ENCODE peak calls at places on chromosomes 13 and 19, in five cellular contexts. A is GM12878, P is K562, Y is HepG2, W is H1. C is an unnamed sample.

GRCh38 chr19:49772850-49773432 is 6.1 kb downstream of the AP2A1 start:
- DNase-seq in A (no peak), P (no peak), Y (no peak), W (no peak), C (no peak)

GRCh38 chr19:690203-690602 is 5.0 kb downstream of the PRSS57 start:
- DNase-seq in A (no peak), P (no peak), Y (no peak), W (no peak), C (no peak)

GRCh38 chr13:93145199-93145598 is 81.4 kb upstream of the GPC6 start:
- DNase-seq in A (no peak), P (no peak), Y (no peak), W (no peak), C (no peak)

GRCh38 chr19:30739394-30739793 is 367.2 kb downstream of the ZNF536 start:
- DNase-seq in A (no peak), P (no peak), Y (no peak), W (no peak), C (no peak)

GRCh38 chr13:51733656-51734334 is 70.2 kb downstream of the DHRS12 start:
- DNase-seq in A (no peak), P (no peak), Y (no peak), W (no peak), C (no peak)

GRCh38 chr19:17351815-17352435 is 14.6 kb downstream of the GTPBP3 start:
- DNase-seq in A (no peak), P (peak), Y (no peak), W (no peak), C (no peak)

GRCh38 chr19:406999-407491 is 1.9 kb downstream of the C2CD4C start:
- DNase-seq in A (no peak), P (peak), Y (no peak), W (peak), C (no peak)

GRCh38 chr19:17902701-17903100 is 30.1 kb upstream of the CCDC124 start:
- DNase-seq in A (no peak), P (no peak), Y (no peak), W (no peak), C (no peak)

GRCh38 chr13:80084086-80084676 is 256.7 kb downstream of the SPRY2 start:
- DNase-seq in A (no peak), P (no peak), Y (no peak), W (no peak), C (no peak)

GRCh38 chr13:114100446-114101320 is 31.7 kb downstream of the RASA3 start:
- DNase-seq in A (no peak), P (no peak), Y (no peak), W (no peak), C (peak)

GRCh38 chr13:97307882-97308624 is 85.9 kb downstream of the MBNL2 start:
- DNase-seq in A (no peak), P (no peak), Y (peak), W (no peak), C (no peak)

GRCh38 chr13:94228781-94229180 is 250.7 kb downstream of the DCT start:
- DNase-seq in A (no peak), P (no peak), Y (no peak), W (no peak), C (no peak)

GRCh38 chr19:36259211-36259610 is 44.3 kb downstream of the ZNF146 start:
- DNase-seq in A (no peak), P (no peak), Y (no peak), W (no peak), C (no peak)

GRCh38 chr13:37076818-37077217 is 17.3 kb upstream of the SUPT20H start:
- DNase-seq in A (no peak), P (no peak), Y (no peak), W (no peak), C (no peak)

GRCh38 chr19:926595-927043 is 784 bp downstream of the ARID3A start:
- DNase-seq in A (no peak), P (no peak), Y (no peak), W (no peak), C (no peak)

GRCh38 chr13:100584901-100585300 is 3.7 kb downstream of the GGACT start:
- DNase-seq in A (no peak), P (no peak), Y (no peak), W (no peak), C (no peak)

GRCh38 chr19:38729653-38730469 is 14.4 kb downstream of the CAPN12 start:
- DNase-seq in A (no peak), P (peak), Y (peak), W (peak), C (peak)

GRCh38 chr13:39317284-39317683 is 279.0 kb downstream of the NHLRC3 start:
- DNase-seq in A (no peak), P (no peak), Y (no peak), W (no peak), C (no peak)

GRCh38 chr13:95298169-95298940 is 2.9 kb downstream of the ABCC4 start:
- DNase-seq in A (no peak), P (no peak), Y (no peak), W (no peak), C (no peak)

GRCh38 chr19:19399733-19400438 is 5.6 kb upstream of the GATAD2A start:
- DNase-seq in A (no peak), P (no peak), Y (no peak), W (no peak), C (no peak)

GRCh38 chr13:60756306-60756705 is 359.3 kb downstream of the TDRD3 start:
- DNase-seq in A (no peak), P (no peak), Y (no peak), W (no peak), C (no peak)

GRCh38 chr19:29878973-29879654 is 62.9 kb upstream of the URI1 start:
- DNase-seq in A (no peak), P (peak), Y (peak), W (no peak), C (peak)

GRCh38 chr19:39498262-39499081 is at the start of gene DLL3:
- DNase-seq in A (no peak), P (peak), Y (no peak), W (peak), C (peak)

GRCh38 chr13:94548382-94549240 is 47.3 kb downstream of the TGDS start:
- DNase-seq in A (peak), P (no peak), Y (peak), W (no peak), C (peak)

GRCh38 chr13:43584711-43585110 is 202.1 kb downstream of the ENOX1 start:
- DNase-seq in A (no peak), P (no peak), Y (no peak), W (no peak), C (no peak)

GRCh38 chr13:31166591-31166990 is 4.9 kb upstream of the HSPH1 start:
- DNase-seq in A (no peak), P (no peak), Y (peak), W (no peak), C (no peak)

GRCh38 chr19:48629599-48630288 is 7.4 kb downstream of the DBP start:
- DNase-seq in A (no peak), P (peak), Y (no peak), W (peak), C (peak)

GRCh38 chr13:88429862-88430261 is 758.7 kb downstream of the SLITRK5 start:
- DNase-seq in A (no peak), P (no peak), Y (no peak), W (no peak), C (no peak)

GRCh38 chr13:88424463-88424862 is 753.3 kb downstream of the SLITRK5 start:
- DNase-seq in A (no peak), P (no peak), Y (no peak), W (no peak), C (no peak)
- TF ChIP-seq MAX in A (no peak), P (no peak), Y (no peak), W (no peak), C (no peak)

GRCh38 chr13:74325106-74325505 is 190.9 kb upstream of the KLF12 start:
- DNase-seq in A (no peak), P (no peak), Y (peak), W (no peak), C (no peak)
- TF ChIP-seq ATF2 in A (no peak), P (no peak), Y (no peak), W (no peak), C (no peak)

DNA sequence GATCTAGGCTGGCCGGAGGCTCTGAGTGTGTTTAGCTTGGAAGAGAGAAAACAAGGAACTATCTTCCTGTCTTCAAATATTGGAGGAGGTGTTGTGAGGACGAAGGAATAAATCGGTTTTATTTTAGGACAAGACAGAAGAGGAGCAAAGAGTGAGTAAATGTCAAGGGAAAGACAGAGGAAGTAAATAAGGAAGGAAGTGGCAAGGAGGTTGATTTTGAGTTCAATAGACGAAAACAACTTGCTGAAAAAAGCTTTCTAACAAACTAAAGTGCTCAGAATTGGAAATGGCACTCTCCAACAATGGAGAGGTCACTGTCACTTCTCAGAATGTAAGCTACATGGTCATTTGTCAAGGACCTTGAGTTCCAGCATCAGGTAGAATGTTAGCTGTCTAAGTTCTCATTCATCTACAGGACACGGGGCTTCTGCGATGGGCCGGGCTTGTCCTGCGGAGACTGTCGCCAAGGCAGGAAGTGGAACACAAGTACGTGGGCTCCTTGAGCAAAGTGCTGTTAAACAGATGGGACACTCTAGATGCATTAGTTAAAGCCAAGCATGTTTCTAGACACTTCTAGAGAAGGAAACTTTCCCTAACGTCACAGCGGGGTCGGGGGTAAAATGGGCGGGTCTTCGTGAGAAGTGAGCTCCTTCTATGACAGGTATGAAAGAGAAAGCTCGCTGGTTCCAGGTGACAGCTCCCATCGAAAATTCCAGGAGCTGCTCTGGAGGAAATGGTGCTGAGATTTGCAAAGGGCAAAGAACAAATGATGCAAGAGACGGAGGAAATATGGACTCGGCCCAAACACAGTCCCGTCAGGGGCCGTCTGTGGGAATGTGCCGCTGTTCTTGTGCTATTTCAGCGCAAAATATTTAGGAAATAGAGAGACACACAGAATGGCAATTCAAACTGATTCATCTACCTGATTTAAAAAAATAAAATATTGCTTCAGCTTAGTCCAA is 103.9 kb upstream of the UBL3 start:
- DNase-seq in A (no peak), P (no peak), Y (no peak), W (no peak), C (no peak)
- TF ChIP-seq MAX in A (no peak), P (no peak), Y (no peak), W (no peak), C (no peak)

GRCh38 chr19:13339869-13340268 is 166.4 kb downstream of the CACNA1A start:
- DNase-seq in A (no peak), P (no peak), Y (no peak), W (no peak), C (peak)

GRCh38 chr19:13347351-13347750 is 158.9 kb downstream of the CACNA1A start:
- DNase-seq in A (no peak), P (no peak), Y (no peak), W (no peak), C (no peak)

GRCh38 chr19:13342672-13343071 is 163.6 kb downstream of the CACNA1A start:
- DNase-seq in A (no peak), P (no peak), Y (no peak), W (no peak), C (no peak)

DNA sequence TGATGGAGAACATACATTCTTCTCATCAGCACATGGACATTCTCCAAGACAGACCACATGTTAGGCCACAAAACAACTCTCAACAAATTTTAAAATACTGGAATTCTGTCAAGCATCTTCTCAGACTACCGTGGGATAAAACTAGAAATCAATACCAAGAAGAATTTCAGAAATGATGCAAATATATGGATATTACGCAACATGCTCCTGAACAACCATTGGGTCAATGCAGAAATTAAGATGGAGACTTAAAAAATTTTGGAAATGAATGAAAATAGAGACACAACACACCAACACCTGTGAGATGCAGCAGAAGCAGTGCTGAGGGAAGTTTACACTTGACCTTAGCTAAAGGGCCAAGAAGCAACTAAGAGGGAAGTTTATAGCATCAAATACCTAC is 162.8 kb downstream of the CACNA1A start:
- DNase-seq in A (no peak), P (no peak), Y (no peak), W (no peak), C (no peak)
- TF ChIP-seq ATF2 in A (no peak), P (no peak), Y (no peak), W (no peak), C (no peak)

DNA sequence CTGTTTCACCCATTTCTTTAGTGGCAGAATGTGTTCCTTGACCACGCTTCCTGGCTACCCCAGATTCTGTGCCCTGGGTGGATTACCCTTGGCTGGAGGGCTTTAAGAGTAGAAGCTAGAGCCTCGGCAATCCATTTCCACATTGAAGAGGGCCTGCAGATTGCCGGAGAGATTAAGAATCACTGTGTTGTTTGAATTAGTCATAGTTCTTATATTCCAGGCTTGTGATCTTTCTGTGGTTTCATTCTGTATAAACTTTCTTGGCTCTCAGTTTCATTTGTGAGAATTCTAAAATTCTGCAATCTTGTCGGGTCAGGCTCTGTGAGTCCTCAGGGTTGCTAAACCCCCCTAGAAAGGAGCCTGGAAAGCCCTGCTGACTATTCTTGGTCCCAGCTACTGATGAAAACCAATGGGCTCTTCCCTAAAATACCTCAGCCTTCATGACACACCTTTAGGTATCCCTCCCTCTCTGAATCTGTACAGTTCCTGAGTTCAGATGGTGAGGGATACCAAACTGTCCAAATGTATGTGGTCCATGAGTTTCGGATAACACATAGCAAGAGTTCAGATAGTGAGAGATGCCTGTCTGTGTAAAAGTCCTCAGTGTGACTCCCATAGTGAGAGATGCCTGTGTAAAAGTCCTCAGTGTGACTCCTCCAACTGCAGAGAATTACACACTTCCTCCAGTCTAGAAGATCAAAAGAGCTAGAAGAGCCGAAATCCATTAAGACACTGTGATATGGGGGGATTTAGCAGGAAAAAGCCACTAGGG is 4.3 kb downstream of the PHF11 start:
- DNase-seq in A (no peak), P (no peak), Y (no peak), W (no peak), C (no peak)
- TF ChIP-seq MAX in A (no peak), P (no peak), Y (no peak), W (no peak), C (no peak)

DNA sequence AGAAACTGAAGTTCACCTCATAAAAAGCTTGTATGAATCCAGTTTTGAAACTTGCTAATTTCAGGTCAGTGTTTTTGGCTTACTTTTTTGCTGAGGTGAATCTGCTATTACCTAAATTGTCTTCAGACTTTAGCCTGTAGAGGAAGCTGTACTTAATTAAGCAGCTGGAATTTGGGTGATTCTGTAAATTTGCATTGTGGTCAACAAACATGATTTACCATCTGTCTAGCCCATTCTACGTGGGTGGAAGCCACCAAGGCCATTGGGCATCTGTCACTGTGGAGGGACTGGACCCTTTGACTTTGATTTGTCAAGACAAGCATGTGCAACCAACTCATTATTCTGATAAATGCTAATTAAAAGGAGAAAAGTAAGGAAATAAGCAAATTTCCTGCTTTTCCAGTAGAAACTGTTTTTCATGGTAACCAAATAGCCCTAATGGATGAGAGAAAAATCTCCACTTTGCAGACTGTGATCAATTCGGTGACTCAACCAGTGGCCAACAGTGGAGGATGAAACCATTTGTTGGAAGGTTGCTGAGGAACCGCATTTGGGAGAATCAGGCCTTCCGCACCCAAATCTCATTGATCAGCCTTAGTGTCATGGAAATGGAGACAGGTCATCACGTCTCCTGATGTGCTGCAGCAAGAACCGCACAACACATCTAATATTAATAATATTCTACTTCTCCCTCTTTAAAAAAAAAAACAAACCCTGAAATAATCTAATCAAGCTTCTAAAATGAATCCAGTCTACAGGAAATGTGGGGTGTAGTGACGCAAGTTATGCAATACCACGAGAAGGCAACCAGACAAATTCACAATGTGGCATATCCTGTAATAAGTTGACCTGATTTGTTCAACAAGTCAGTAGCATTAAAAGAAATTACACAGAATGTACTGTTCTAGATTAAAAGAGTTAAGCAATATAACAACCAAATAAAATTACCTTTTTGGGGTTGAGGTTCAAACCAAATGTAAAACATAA is 54.3 kb downstream of the GARRE1 start:
- DNase-seq in A (no peak), P (no peak), Y (no peak), W (no peak), C (no peak)
- TF ChIP-seq ATF2 in A (no peak), P (no peak), Y (no peak), W (no peak), C (no peak)

GRCh38 chr19:12757544-12758274 is 6.1 kb downstream of the BEST2 start:
- DNase-seq in A (no peak), P (peak), Y (peak), W (peak), C (peak)
- TF ChIP-seq MAX in A (no peak), P (peak), Y (peak), W (peak), C (no peak)

GRCh38 chr13:110107568-110108347 is 199.2 kb downstream of the COL4A1 start:
- DNase-seq in A (no peak), P (no peak), Y (no peak), W (peak), C (peak)

GRCh38 chr13:110108348-110109139 is 198.4 kb downstream of the COL4A1 start:
- DNase-seq in A (no peak), P (no peak), Y (peak), W (no peak), C (peak)

GRCh38 chr13:110109140-110109783 is 197.7 kb downstream of the COL4A1 start:
- DNase-seq in A (no peak), P (no peak), Y (no peak), W (no peak), C (no peak)

GRCh38 chr13:110105136-110105535 is 201.8 kb downstream of the COL4A1 start:
- DNase-seq in A (no peak), P (no peak), Y (no peak), W (no peak), C (no peak)

DNA sequence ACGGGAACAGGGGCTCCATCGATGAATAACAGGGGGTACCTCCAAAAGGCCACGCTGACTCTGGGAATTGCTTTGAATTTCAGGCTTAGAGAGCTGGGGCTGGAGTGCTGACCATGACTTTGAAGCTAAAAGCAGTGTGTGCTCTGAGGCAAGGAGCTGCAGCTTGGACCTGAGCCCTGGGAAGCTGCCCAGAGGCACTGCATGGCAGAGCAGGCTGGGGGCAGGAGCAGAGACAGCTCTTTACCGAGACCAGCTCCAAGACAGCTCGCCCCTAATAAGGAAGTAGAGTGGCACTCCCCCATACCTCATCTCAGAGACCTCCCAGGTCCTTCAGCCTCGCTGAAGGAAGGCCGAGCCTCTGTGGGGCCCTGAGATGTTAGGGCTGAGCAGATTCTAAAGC is 200.2 kb downstream of the COL4A1 start:
- DNase-seq in A (no peak), P (no peak), Y (no peak), W (no peak), C (no peak)
- TF ChIP-seq ATF2 in A (no peak), P (no peak), Y (no peak), W (no peak), C (no peak)

C was measured in WTC11.